ENCODE peak calls at places on chromosomes 3 and 15, in six cellular contexts. Z, H, L, O, X and Y are unnamed samples.

GRCh38 chr3:131535131-131535530 is 32.4 kb upstream of the MRPL3 start:
- DNase-seq in Z (no peak), H (no peak), L (no peak), O (no peak), X (no peak), Y (no peak)

GRCh38 chr3:160296591-160296990 is 71.4 kb downstream of the C3orf80 start:
- DNase-seq in Z (no peak), H (no peak), L (no peak), O (no peak), X (no peak), Y (no peak)

GRCh38 chr3:185699927-185700326 is 113.8 kb downstream of the SENP2 start:
- DNase-seq in Z (no peak), H (no peak), L (no peak), O (no peak), X (no peak), Y (no peak)

GRCh38 chr3:73547427-73548036 is 77.2 kb downstream of the PDZRN3 start:
- DNase-seq in Z (peak; percentile 94), H (no peak), L (no peak), O (no peak), X (no peak), Y (no peak)

GRCh38 chr15:70088427-70088826 is 9.3 kb downstream of the TLE3 start:
- DNase-seq in Z (no peak), H (no peak), L (no peak), O (no peak), X (no peak), Y (no peak)

GRCh38 chr3:454986-455385 is 258.4 kb downstream of the CHL1 start:
- DNase-seq in Z (no peak), H (no peak), L (no peak), O (no peak), X (no peak), Y (no peak)

GRCh38 chr15:90145259-90145658 is 43.0 kb upstream of the IDH2 start:
- DNase-seq in Z (no peak), H (no peak), L (no peak), O (no peak), X (no peak), Y (no peak)

GRCh38 chr15:48459571-48460461 is 128.6 kb downstream of the DUT start:
- DNase-seq in Z (peak; percentile 89), H (no peak), L (no peak), O (no peak), X (no peak), Y (no peak)

GRCh38 chr3:58357402-58357801 is 24.7 kb downstream of the PXK start:
- DNase-seq in Z (no peak), H (no peak), L (no peak), O (no peak), X (no peak), Y (no peak)